ENCODE peak calls at places on chromosomes 2 and 18, in seven cellular contexts. W is ovary, J is psoas muscle, I is A673, C is BE2C, Y is epithelial cell of esophagus, L is gastrocnemius medialis. R is an unnamed sample.

GRCh38 chr2:122960727-122961641 is 1064.1 kb upstream of the CNTNAP5 start:
- DNase-seq in J (no peak), I (peak), Y (peak), C (no peak), L (no peak), W (no peak), R (no peak)

GRCh38 chr2:127576433-127577207 is 41.1 kb downstream of the MYO7B start:
- DNase-seq in J (peak), I (no peak), L (peak), Y (peak), C (peak), W (no peak), R (peak)

GRCh38 chr2:222796413-222797103 is 64.3 kb upstream of the ACSL3 start:
- DNase-seq in C (peak), J (no peak), W (no peak), I (peak), Y (no peak), L (no peak), R (no peak)

GRCh38 chr2:63104482-63104881 is 53.9 kb downstream of the OTX1 start:
- DNase-seq in W (no peak), L (no peak), I (no peak), J (no peak), Y (no peak), C (no peak), R (no peak)

GRCh38 chr18:44039826-44040225 is 640.9 kb upstream of the SETBP1 start:
- DNase-seq in Y (peak), W (no peak), J (no peak), C (no peak), I (no peak), L (no peak), R (no peak)

GRCh38 chr2:49988816-49989215 is 834.5 kb upstream of the FSHR start:
- DNase-seq in W (no peak), I (no peak), L (no peak), J (no peak), C (no peak), Y (no peak), R (no peak)

GRCh38 chr18:75779910-75780309 is 352.4 kb upstream of the SMIM21 start:
- DNase-seq in J (no peak), L (no peak), I (no peak), C (no peak), W (no peak), Y (no peak), R (no peak)

GRCh38 chr18:62389761-62390481 is 64.8 kb downstream of the TNFRSF11A start:
- DNase-seq in Y (peak), C (no peak), L (no peak), J (no peak), W (no peak), I (no peak), R (no peak)

GRCh38 chr2:156332452-156333273 is at the start of gene NR4A2:
- DNase-seq in J (peak), I (peak), C (peak), Y (peak), L (peak), W (peak), R (peak)

GRCh38 chr2:145277922-145278321 is 758.0 kb upstream of the ZEB2 start:
- DNase-seq in I (no peak), J (no peak), Y (peak), C (no peak), L (no peak), W (no peak), R (no peak)

GRCh38 chr2:222000326-222000725 is 298.5 kb downstream of the PAX3 start:
- DNase-seq in W (no peak), J (no peak), L (no peak), Y (peak), I (no peak), C (no peak), R (no peak)

GRCh38 chr2:218006741-218007140 is 3.9 kb upstream of the TNS1 start:
- DNase-seq in C (no peak), W (no peak), L (no peak), Y (no peak), J (no peak), I (no peak), R (no peak)

GRCh38 chr18:80009661-80010550 is 21.5 kb upstream of the TXNL4A start:
- DNase-seq in Y (peak), W (peak), J (peak), L (peak), C (no peak), I (no peak), R (peak)

GRCh38 chr2:46909771-46910419 is 5.7 kb downstream of the MCFD2 start:
- DNase-seq in W (no peak), C (no peak), I (peak), L (peak), Y (peak), J (peak), R (peak)

GRCh38 chr2:201854221-201854801 is 48.0 kb downstream of the CDK15 start:
- DNase-seq in J (no peak), C (no peak), L (no peak), Y (peak), W (no peak), I (peak), R (no peak)

GRCh38 chr2:101803945-101804696 is 106.6 kb downstream of the MAP4K4 start:
- DNase-seq in I (peak), W (no peak), Y (no peak), J (no peak), L (no peak), C (no peak), R (no peak)

GRCh38 chr2:37376421-37377186 is 32.2 kb downstream of the QPCT start:
- DNase-seq in I (peak), L (peak), W (peak), C (no peak), J (peak), Y (peak), R (peak)

GRCh38 chr2:227834423-227834822 is 20.8 kb downstream of the CCL20 start:
- DNase-seq in I (no peak), W (no peak), J (no peak), Y (no peak), L (no peak), C (no peak), R (no peak)

GRCh38 chr2:162242586-162243304 is 500 bp downstream of the FAP start:
- DNase-seq in Y (peak), J (no peak), C (no peak), W (no peak), L (no peak), I (no peak), R (no peak)

GRCh38 chr18:79522451-79523220 is 126.9 kb downstream of the NFATC1 start:
- DNase-seq in Y (no peak), W (peak), C (no peak), J (no peak), L (no peak), I (no peak), R (no peak)

GRCh38 chr2:9135804-9136558 is 70.6 kb upstream of the ASAP2 start:
- DNase-seq in I (no peak), Y (peak), J (no peak), L (no peak), C (no peak), W (no peak), R (no peak)

GRCh38 chr2:25585189-25585588 is 88.2 kb downstream of the DTNB start:
- DNase-seq in L (no peak), J (no peak), W (no peak), Y (no peak), C (no peak), I (peak), R (no peak)

GRCh38 chr18:68083131-68083530 is 566.6 kb upstream of the DSEL start:
- DNase-seq in Y (peak), C (no peak), W (no peak), I (peak), J (no peak), L (no peak), R (no peak)

GRCh38 chr2:119233326-119234020 is 9.8 kb downstream of the STEAP3 start:
- DNase-seq in J (peak), W (no peak), I (no peak), Y (peak), C (no peak), L (peak), R (no peak)

GRCh38 chr2:159982270-159982669 is 80.1 kb downstream of the PLA2R1 start:
- DNase-seq in C (no peak), Y (peak), I (no peak), J (peak), W (peak), L (peak), R (no peak)

GRCh38 chr2:108199726-108200125 is 40.0 kb upstream of the SULT1C3 start:
- DNase-seq in J (no peak), C (no peak), I (no peak), Y (peak), W (no peak), L (no peak), R (no peak)

GRCh38 chr2:104852161-104852689 is 1.7 kb upstream of the POU3F3 start:
- DNase-seq in Y (no peak), C (no peak), I (no peak), L (no peak), J (no peak), W (no peak), R (no peak)

GRCh38 chr2:147945660-147946059 is 74.9 kb downstream of the ORC4 start:
- DNase-seq in J (no peak), L (no peak), Y (peak), W (no peak), I (peak), C (no peak), R (no peak)

GRCh38 chr2:204066051-204066450 is 129.5 kb downstream of the ICOS start:
- DNase-seq in J (no peak), W (no peak), I (no peak), Y (peak), L (no peak), C (no peak), R (no peak)

GRCh38 chr18:3321133-3321812 is 59.3 kb downstream of the MYL12B start:
- DNase-seq in C (peak), I (peak), L (no peak), J (no peak), Y (peak), W (no peak), R (no peak)

GRCh38 chr18:12928149-12928548 is 19.7 kb upstream of the SEH1L start:
- DNase-seq in W (no peak), C (no peak), Y (no peak), I (no peak), L (no peak), J (no peak), R (no peak)

GRCh38 chr2:27992787-27993747 is 102.5 kb downstream of the BABAM2 start:
- DNase-seq in J (no peak), I (no peak), L (no peak), C (no peak), Y (peak), W (no peak), R (no peak)

GRCh38 chr18:74524097-74524496 is 10.2 kb upstream of the CNDP1 start:
- DNase-seq in L (no peak), C (no peak), J (no peak), I (peak), W (no peak), Y (no peak), R (no peak)

GRCh38 chr2:46929612-46930011 is 14.0 kb upstream of the MCFD2 start:
- DNase-seq in Y (no peak), W (no peak), L (no peak), C (no peak), I (no peak), J (no peak), R (no peak)

DNA sequence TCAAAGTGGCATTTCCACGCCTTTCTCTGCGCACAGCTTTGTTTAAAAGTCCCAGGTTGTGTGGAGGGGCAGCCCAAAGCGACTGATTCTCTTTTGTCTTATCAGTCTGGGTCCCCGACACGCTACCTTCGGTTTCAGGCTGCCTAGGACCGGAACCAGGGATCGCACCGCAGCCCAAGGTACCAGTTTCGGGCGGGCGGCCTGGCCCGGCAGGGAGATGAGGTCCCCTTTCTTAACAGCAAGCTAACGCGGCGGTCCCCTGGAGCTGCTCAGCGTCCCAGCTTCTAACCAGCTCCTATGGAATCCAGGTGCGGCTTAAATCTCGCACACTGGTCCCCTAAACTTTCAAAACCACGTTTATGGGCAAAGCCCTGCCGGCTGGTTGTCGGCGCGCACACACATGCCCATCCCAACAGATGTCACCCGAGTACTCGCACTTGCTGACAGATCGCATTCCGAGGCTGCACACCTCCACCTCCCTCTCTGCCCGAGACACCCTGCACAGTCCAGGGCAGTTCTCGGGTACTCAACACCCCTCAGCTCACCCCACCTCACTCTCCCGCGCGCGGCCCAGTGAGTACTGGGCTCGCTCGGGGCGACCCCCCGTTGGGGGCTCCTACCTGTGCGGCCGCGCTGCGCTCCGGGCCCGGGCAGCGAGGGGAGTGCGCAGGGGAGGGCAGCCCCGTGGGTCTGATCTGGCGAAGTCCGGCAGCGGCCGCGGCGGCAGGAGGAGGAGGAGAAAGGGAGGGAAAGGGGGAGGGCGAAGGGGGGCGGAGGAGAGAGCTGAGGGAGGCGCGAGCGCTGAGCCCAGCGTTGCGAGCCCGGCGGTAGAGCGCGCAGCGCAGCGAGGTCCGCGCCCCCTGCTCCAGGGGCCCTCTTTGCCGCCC is at the start of gene EFEMP1:
- DNase-seq in Y (peak), L (peak), W (peak), J (peak), I (no peak), C (peak), R (peak)
- TF ChIP-seq CTCF in Y (peak), L (no peak), W (no peak), J (no peak), I (no peak), C (no peak), R (no peak)

DNA sequence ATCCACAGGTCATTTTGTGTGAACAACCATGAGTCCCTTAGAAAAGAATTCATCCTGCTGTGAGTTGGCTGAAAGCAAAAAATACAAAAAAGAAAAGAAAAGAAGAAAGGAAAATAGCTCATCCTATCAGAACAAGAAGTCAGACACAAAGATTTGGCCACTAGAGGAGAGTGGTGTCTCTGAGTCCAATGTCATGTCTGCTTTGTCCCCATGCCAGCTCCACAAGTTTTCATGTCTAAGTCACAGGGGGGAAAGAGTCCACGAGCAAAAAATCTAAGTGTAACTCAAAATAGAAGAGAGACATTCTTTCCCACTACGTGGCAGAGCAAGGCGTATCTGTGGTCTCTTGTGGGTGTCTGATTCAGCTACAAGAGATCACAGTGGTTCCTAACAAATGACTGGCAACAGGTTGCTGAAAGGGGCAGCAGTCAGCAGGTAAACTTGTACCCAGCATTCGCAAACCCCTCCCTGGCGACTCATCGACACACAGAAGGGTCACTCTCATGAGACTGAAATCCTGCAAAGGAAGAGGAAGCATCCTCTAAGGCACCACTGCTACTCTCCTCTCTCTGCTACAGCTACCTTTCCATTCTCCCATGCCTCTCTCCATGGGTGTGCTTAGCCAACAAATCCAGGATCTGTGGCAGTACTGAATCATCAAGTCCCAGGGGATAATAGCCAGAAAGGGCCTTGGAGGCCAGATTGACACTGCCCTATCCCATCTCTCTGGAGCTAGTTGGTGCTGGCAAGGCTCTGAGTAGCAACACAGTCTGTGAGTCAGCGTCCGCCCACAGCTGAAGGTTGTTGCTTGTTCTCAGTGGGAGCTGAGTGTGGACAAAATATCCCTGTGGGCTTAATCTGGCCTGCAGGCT is 123.0 kb upstream of the SLC39A10 start:
- DNase-seq in I (peak), Y (peak), L (no peak), W (no peak), C (peak), J (peak), R (peak)
- TF ChIP-seq CTCF in I (no peak), Y (no peak), L (no peak), W (no peak), C (peak), J (no peak), R (no peak)

DNA sequence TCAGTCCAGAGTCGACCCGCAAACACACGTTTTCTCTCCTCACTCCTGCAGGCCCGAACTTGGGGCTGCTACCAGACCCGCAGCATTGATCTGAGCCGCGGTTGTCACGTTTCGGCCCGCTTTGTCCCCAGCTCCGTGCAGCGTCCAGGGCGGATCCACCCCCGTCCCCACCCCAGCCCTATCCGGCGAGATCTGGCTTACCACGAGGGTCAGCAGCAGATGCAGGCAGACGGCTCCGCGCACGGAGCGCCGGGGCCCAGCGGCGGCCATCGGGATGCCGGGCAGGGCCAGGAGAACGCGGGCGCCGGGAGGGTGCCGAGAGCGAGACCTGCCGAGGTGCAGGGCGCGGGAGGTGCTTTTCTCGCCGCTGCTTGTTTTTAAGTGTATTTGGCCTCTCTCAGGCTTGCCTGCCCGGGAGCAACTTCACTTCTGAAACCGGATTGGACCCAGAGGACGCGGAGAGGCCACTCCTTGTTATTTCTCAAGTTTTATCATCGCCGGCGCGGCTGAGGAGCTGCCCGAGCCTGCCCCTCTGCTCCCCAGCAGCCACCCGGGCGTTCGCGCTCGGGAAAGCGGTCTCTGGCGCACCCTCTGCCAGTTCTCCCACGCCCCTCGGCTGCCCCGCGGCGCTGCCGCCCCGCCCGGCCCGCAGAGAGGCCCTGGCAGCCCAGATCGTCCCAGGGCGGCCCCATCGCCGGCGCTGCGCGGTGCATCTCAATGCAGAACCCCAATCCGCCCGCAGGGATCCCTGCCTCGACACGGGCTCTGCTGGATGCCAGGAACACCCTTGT is at the start of gene DSC3:
- DNase-seq in J (peak), I (no peak), Y (peak), L (no peak), C (peak), W (no peak), R (peak)
- TF ChIP-seq CTCF in J (no peak), I (no peak), Y (peak), L (no peak), C (no peak), W (no peak), R (no peak)

DNA sequence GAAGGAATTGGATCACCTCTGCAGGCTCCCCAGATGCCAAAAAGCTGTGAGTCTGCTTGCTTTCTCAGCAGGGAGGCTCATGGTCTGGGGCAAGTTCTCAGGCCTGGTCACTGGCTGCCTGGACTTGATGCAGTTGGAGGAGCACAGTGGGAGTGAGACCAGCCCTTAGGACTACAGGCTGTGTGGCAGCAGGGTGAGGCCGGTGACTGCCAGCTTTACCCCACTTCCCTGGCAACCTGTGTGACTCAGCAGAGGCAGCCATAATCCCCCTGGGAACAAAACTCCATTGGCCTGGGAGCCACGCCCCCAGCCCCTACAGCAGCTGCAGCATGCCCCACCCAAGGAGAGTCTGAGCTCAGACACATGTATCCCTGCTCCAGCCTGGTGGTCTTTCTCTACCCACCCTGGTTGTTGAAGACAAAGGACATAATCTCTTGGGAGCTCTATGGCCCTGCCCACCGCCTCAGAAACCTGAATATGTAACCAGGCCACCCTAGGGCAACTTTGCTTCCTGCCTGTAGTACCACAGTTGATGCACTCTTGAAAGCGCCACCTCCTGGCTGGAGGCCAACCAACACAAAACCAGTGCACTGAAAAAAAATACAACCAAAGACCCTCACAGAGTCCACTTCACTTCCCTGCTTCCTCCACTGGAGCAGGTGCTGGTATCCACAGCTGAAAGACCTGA is 106.8 kb upstream of the SPATS2L start:
- DNase-seq in C (peak), W (no peak), J (no peak), Y (peak), L (no peak), I (peak), R (no peak)
- TF ChIP-seq CTCF in C (peak), W (no peak), J (no peak), Y (no peak), L (no peak), I (peak), R (no peak)

GRCh38 chr2:38889045-38889444 is 630 bp upstream of the ARHGEF33 start:
- DNase-seq in L (no peak), I (no peak), W (no peak), Y (no peak), C (no peak), J (no peak), R (no peak)
- TF ChIP-seq CTCF in L (no peak), I (no peak), W (no peak), Y (no peak), C (no peak), J (no peak), R (no peak)

GRCh38 chr2:148981350-148981749 is 57.1 kb upstream of the LYPD6B start:
- DNase-seq in I (peak), Y (no peak), W (no peak), L (no peak), J (no peak), C (no peak), R (no peak)

GRCh38 chr2:148979164-148979918 is 59.2 kb upstream of the LYPD6B start:
- DNase-seq in Y (no peak), J (no peak), L (no peak), W (no peak), I (no peak), C (no peak), R (no peak)

GRCh38 chr2:148984449-148984848 is 54.0 kb upstream of the LYPD6B start:
- DNase-seq in Y (no peak), L (no peak), I (no peak), W (no peak), J (no peak), C (no peak), R (no peak)

GRCh38 chr2:148979919-148980277 is 58.6 kb upstream of the LYPD6B start:
- DNase-seq in J (no peak), L (no peak), W (no peak), I (no peak), C (no peak), Y (no peak), R (no peak)

GRCh38 chr2:148982282-148982681 is 56.2 kb upstream of the LYPD6B start:
- DNase-seq in L (no peak), I (no peak), Y (no peak), C (no peak), J (no peak), W (no peak), R (no peak)
- TF ChIP-seq CTCF in L (no peak), I (no peak), Y (no peak), C (no peak), J (no peak), W (no peak), R (no peak)

R was measured in heart left ventricle.